ENCODE peak calls at places on chromosomes 3 and 15, in five cellular contexts. One of them, this sample, is unnamed.

GRCh38 chr15:52746162-52746721 is 43.9 kb downstream of the ONECUT1 start:
- DNase-seq in uterus: no peak
- DNase-seq in spleen: no peak
- DNase-seq in stomach: no peak
- DNase-seq in heart left ventricle: no peak
- DNase-seq in this sample: no peak

GRCh38 chr3:63048365-63048764 is 173.1 kb upstream of the CADPS start:
- DNase-seq in uterus: no peak
- DNase-seq in spleen: no peak
- DNase-seq in stomach: no peak
- DNase-seq in heart left ventricle: no peak
- DNase-seq in this sample: no peak

GRCh38 chr15:65211157-65211982 is at the start of gene CILP:
- DNase-seq in uterus: peak
- DNase-seq in spleen: no peak
- DNase-seq in stomach: no peak
- DNase-seq in heart left ventricle: peak
- DNase-seq in this sample: peak

GRCh38 chr3:52346623-52347530 is 30.8 kb downstream of the DNAH1 start:
- DNase-seq in uterus: no peak
- DNase-seq in spleen: no peak
- DNase-seq in stomach: no peak
- DNase-seq in heart left ventricle: peak
- DNase-seq in this sample: no peak

GRCh38 chr15:38351466-38351865 is 98.8 kb downstream of the SPRED1 start:
- DNase-seq in uterus: no peak
- DNase-seq in spleen: no peak
- DNase-seq in stomach: no peak
- DNase-seq in heart left ventricle: no peak
- DNase-seq in this sample: no peak

GRCh38 chr3:55569033-55569518 is 82.0 kb upstream of the WNT5A start:
- DNase-seq in uterus: no peak
- DNase-seq in spleen: no peak
- DNase-seq in stomach: no peak
- DNase-seq in heart left ventricle: no peak
- DNase-seq in this sample: no peak

GRCh38 chr3:100402150-100402706 is 889 bp downstream of the LNP1 start:
- DNase-seq in uterus: no peak
- DNase-seq in spleen: no peak
- DNase-seq in stomach: no peak
- DNase-seq in heart left ventricle: no peak
- DNase-seq in this sample: no peak

GRCh38 chr15:71945012-71945411 is 134.7 kb downstream of the NR2E3 start:
- DNase-seq in uterus: no peak
- DNase-seq in spleen: no peak
- DNase-seq in stomach: no peak
- DNase-seq in heart left ventricle: no peak
- DNase-seq in this sample: no peak

GRCh38 chr3:165746874-165747273 is 90.3 kb downstream of the BCHE start:
- DNase-seq in uterus: no peak
- DNase-seq in spleen: no peak
- DNase-seq in stomach: no peak
- DNase-seq in heart left ventricle: no peak
- DNase-seq in this sample: no peak

GRCh38 chr15:48800811-48801460 is 9.9 kb downstream of the CEP152 start:
- DNase-seq in uterus: no peak
- DNase-seq in spleen: no peak
- DNase-seq in stomach: no peak
- DNase-seq in heart left ventricle: no peak
- DNase-seq in this sample: no peak

GRCh38 chr3:100548053-100548452 is 55.6 kb downstream of the TMEM45A start:
- DNase-seq in uterus: no peak
- DNase-seq in spleen: no peak
- DNase-seq in stomach: no peak
- DNase-seq in heart left ventricle: no peak
- DNase-seq in this sample: no peak

GRCh38 chr3:168581718-168582332 is 486.1 kb upstream of the GOLIM4 start:
- DNase-seq in uterus: no peak
- DNase-seq in spleen: no peak
- DNase-seq in stomach: no peak
- DNase-seq in heart left ventricle: no peak
- DNase-seq in this sample: no peak

GRCh38 chr15:56765252-56765651 is 31.9 kb upstream of the ZNF280D start:
- DNase-seq in uterus: no peak
- DNase-seq in spleen: no peak
- DNase-seq in stomach: no peak
- DNase-seq in heart left ventricle: no peak
- DNase-seq in this sample: no peak

GRCh38 chr3:134677196-134677986 is 26.6 kb upstream of the KY start:
- DNase-seq in uterus: no peak
- DNase-seq in spleen: no peak
- DNase-seq in stomach: no peak
- DNase-seq in heart left ventricle: peak
- DNase-seq in this sample: no peak
- TF ChIP-seq CTCF in uterus: no peak
- TF ChIP-seq CTCF in spleen: no peak
- TF ChIP-seq CTCF in stomach: peak
- TF ChIP-seq CTCF in heart left ventricle: peak
- TF ChIP-seq CTCF in this sample: peak

DNA sequence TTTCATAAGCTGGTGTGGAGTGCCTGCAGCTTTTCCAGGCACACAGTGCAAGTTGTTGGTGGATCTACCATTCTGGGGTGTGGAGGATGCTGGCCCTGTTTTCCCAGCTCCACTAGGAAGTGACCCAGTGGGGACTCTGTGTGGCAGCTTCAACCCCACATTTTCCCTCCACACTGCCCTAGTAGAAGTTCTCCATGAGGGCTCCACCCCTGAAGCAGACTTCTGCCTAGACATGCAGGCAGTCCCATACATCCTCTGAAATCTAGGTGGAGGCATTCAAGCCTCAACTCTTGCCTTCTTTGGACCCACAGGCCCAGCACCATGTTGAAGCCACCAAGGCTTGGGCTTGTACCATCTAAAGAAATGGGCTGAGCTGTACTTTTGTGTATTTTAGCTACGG is 206.2 kb upstream of the GRM7 start:
- DNase-seq in uterus: no peak
- DNase-seq in spleen: no peak
- DNase-seq in stomach: no peak
- DNase-seq in heart left ventricle: no peak
- DNase-seq in this sample: no peak
- TF ChIP-seq POLR2A in uterus: no peak
- TF ChIP-seq POLR2A in spleen: no peak
- TF ChIP-seq POLR2A in stomach: no peak
- TF ChIP-seq POLR2A in heart left ventricle: no peak
- TF ChIP-seq POLR2A in this sample: no peak

DNA sequence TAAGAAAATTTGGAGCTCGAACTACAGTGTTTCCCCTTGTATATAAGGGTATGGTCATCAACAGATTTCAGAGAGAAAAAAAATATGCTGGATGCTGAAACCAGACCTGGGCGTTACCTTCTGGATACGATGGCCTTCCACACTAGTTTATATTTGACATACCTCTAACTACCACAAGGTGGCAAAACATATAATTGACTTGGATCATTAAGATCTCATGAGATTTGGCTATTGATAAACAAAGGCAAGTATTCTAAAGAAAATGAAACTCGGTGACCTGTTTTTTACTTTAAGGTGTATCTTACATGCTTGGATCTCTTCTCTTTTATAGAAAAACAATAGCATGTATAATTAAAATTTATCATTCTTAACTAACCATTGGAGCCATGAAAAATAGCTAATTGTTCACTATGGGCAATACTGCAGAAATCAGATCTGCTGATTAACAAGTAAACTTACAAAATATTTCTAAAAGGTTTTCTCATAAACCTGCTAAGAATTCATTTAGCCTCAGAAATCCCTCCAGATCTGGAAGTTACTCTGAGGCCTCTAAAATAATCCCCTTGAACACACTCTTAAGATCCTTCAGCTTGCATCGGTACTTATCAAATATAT is 300.6 kb upstream of the KCNH8 start:
- DNase-seq in uterus: no peak
- DNase-seq in spleen: no peak
- DNase-seq in stomach: no peak
- DNase-seq in heart left ventricle: no peak
- DNase-seq in this sample: no peak
- TF ChIP-seq CTCF in uterus: no peak
- TF ChIP-seq CTCF in spleen: no peak
- TF ChIP-seq CTCF in stomach: peak
- TF ChIP-seq CTCF in heart left ventricle: peak
- TF ChIP-seq CTCF in this sample: no peak

GRCh38 chr3:48847053-48847585 is 555 bp downstream of the PRKAR2A start:
- DNase-seq in uterus: peak
- DNase-seq in spleen: peak
- DNase-seq in stomach: peak
- DNase-seq in heart left ventricle: peak
- DNase-seq in this sample: peak

GRCh38 chr3:48851407-48851806 is 3.7 kb upstream of the PRKAR2A start:
- DNase-seq in uterus: no peak
- DNase-seq in spleen: peak
- DNase-seq in stomach: no peak
- DNase-seq in heart left ventricle: no peak
- DNase-seq in this sample: no peak

GRCh38 chr3:48848816-48849515 is 1.3 kb upstream of the PRKAR2A start:
- DNase-seq in uterus: no peak
- DNase-seq in spleen: peak
- DNase-seq in stomach: no peak
- DNase-seq in heart left ventricle: peak
- DNase-seq in this sample: no peak

GRCh38 chr3:48845170-48845569 is 2.5 kb downstream of the PRKAR2A start:
- DNase-seq in uterus: no peak
- DNase-seq in spleen: no peak
- DNase-seq in stomach: no peak
- DNase-seq in heart left ventricle: no peak
- DNase-seq in this sample: no peak

GRCh38 chr3:48847586-48848423 is at the start of gene PRKAR2A:
- DNase-seq in uterus: peak
- DNase-seq in spleen: peak
- DNase-seq in stomach: peak
- DNase-seq in heart left ventricle: peak
- DNase-seq in this sample: peak
- TF ChIP-seq POLR2A in uterus: peak
- TF ChIP-seq POLR2A in spleen: peak
- TF ChIP-seq POLR2A in stomach: no peak
- TF ChIP-seq POLR2A in heart left ventricle: peak
- TF ChIP-seq POLR2A in this sample: no peak

GRCh38 chr15:45084163-45084562 is 29.8 kb downstream of the DUOX2 start:
- DNase-seq in uterus: no peak
- DNase-seq in spleen: no peak
- DNase-seq in stomach: peak
- DNase-seq in heart left ventricle: no peak
- DNase-seq in this sample: no peak

GRCh38 chr15:45089712-45090373 is 24.1 kb downstream of the DUOX2 start:
- DNase-seq in uterus: no peak
- DNase-seq in spleen: no peak
- DNase-seq in stomach: no peak
- DNase-seq in heart left ventricle: no peak
- DNase-seq in this sample: no peak

GRCh38 chr15:45091161-45091560 is 22.8 kb downstream of the DUOX2 start:
- DNase-seq in uterus: no peak
- DNase-seq in spleen: no peak
- DNase-seq in stomach: no peak
- DNase-seq in heart left ventricle: no peak
- DNase-seq in this sample: no peak

GRCh38 chr15:45088801-45089711 is 24.9 kb downstream of the DUOX2 start:
- DNase-seq in uterus: no peak
- DNase-seq in spleen: no peak
- DNase-seq in stomach: no peak
- DNase-seq in heart left ventricle: no peak
- DNase-seq in this sample: no peak

GRCh38 chr15:45087513-45087912 is 26.5 kb downstream of the DUOX2 start:
- DNase-seq in uterus: no peak
- DNase-seq in spleen: no peak
- DNase-seq in stomach: no peak
- DNase-seq in heart left ventricle: no peak
- DNase-seq in this sample: no peak
- TF ChIP-seq CTCF in uterus: no peak
- TF ChIP-seq CTCF in spleen: no peak
- TF ChIP-seq CTCF in stomach: no peak
- TF ChIP-seq CTCF in heart left ventricle: no peak
- TF ChIP-seq CTCF in this sample: no peak

GRCh38 chr3:105367406-105368213 is 901 bp downstream of the ALCAM start:
- DNase-seq in uterus: peak
- DNase-seq in spleen: peak
- DNase-seq in stomach: peak
- DNase-seq in heart left ventricle: peak
- DNase-seq in this sample: peak
- TF ChIP-seq POLR2A in uterus: no peak
- TF ChIP-seq POLR2A in spleen: no peak
- TF ChIP-seq POLR2A in stomach: no peak
- TF ChIP-seq POLR2A in heart left ventricle: no peak
- TF ChIP-seq POLR2A in this sample: no peak